ENCODE peak calls at places on chromosomes 11 and 22, in six cellular contexts. F is tibial nerve; T is CD8-positive, alpha-beta memory T cell; U is GM23248; D is thoracic aorta; S is cardiac fibroblast. K is an unnamed sample.

GRCh38 chr11:44246726-44247125 is 63.2 kb downstream of the ALX4 start:
- DNase-seq in D (no peak), T (no peak), F (no peak), S (peak; percentile 81), U (peak; percentile 53), K (peak; percentile 54)

GRCh38 chr11:7353100-7353499 is 101.4 kb downstream of the SYT9 start:
- DNase-seq in F (no peak), T (no peak), D (no peak), U (peak; percentile 64), S (peak; percentile 30), K (no peak)

GRCh38 chr11:71215372-71215965 is 36.9 kb downstream of the SHANK2 start:
- DNase-seq in T (no peak), D (no peak), F (no peak), U (no peak), S (no peak), K (no peak)

GRCh38 chr11:126371595-126371994 is 16.1 kb downstream of the ST3GAL4 start:
- DNase-seq in S (no peak), F (no peak), U (no peak), D (no peak), T (no peak), K (no peak)

GRCh38 chr11:83127309-83127636 is 29.7 kb upstream of the PCF11 start:
- DNase-seq in T (no peak), D (no peak), S (no peak), U (peak; percentile 36), F (no peak), K (no peak)

GRCh38 chr11:132886335-132886734 is 646.0 kb downstream of the OPCML start:
- DNase-seq in D (no peak), U (peak; percentile 80), F (no peak), S (peak; percentile 52), T (no peak), K (peak; percentile 38)

GRCh38 chr11:17791144-17791543 is 56.6 kb downstream of the KCNC1 start:
- DNase-seq in F (no peak), S (no peak), U (no peak), T (no peak), D (no peak), K (no peak)

GRCh38 chr22:27775087-27775697 is 26.4 kb downstream of the MN1 start:
- DNase-seq in T (no peak), D (no peak), S (peak; percentile 43), U (peak; percentile 75), F (no peak), K (no peak)

GRCh38 chr11:131584694-131585592 is 214.5 kb downstream of the NTM start:
- DNase-seq in D (no peak), U (no peak), S (no peak), F (no peak), T (no peak), K (no peak)

GRCh38 chr11:66696186-66696585 is 18.5 kb upstream of the RBM4B start:
- DNase-seq in F (no peak), S (no peak), T (no peak), D (no peak), U (no peak), K (no peak)

GRCh38 chr22:38776086-38776485 is 17.9 kb downstream of the DNAL4 start:
- DNase-seq in U (no peak), T (no peak), D (no peak), F (no peak), S (no peak), K (no peak)

GRCh38 chr22:46027219-46028068 is 50.5 kb upstream of the WNT7B start:
- DNase-seq in U (peak; percentile 64), F (peak; percentile 40), S (no peak), D (no peak), T (peak; percentile 44), K (no peak)

GRCh38 chr22:45777852-45778172 is 106.2 kb downstream of the ATXN10 start:
- DNase-seq in S (no peak), D (no peak), F (no peak), T (no peak), U (no peak), K (no peak)

GRCh38 chr22:26556904-26557303 is 33.0 kb downstream of the TPST2 start:
- DNase-seq in T (no peak), F (no peak), S (no peak), D (no peak), U (no peak), K (no peak)

GRCh38 chr11:127017482-127017881 is 16.9 kb upstream of the KIRREL3 start:
- DNase-seq in T (no peak), U (peak; percentile 90), D (no peak), S (peak; percentile 14), F (no peak), K (no peak)

GRCh38 chr11:83403990-83404389 is 117.8 kb upstream of the CCDC90B start:
- DNase-seq in T (no peak), F (no peak), D (no peak), U (no peak), S (no peak), K (no peak)

GRCh38 chr11:92226331-92227232 is 2.0 kb downstream of the FAT3 start:
- DNase-seq in D (no peak), S (no peak), T (no peak), F (no peak), U (peak; percentile 55), K (no peak)

GRCh38 chr11:113446938-113447337 is 28.3 kb downstream of the DRD2 start:
- DNase-seq in F (no peak), U (no peak), S (no peak), T (no peak), D (no peak), K (no peak)

GRCh38 chr11:75583710-75584658 is 21.9 kb downstream of the SERPINH1 start:
- DNase-seq in S (peak; percentile 79), D (no peak), U (peak; percentile 74), T (no peak), F (peak; percentile 47), K (no peak)

GRCh38 chr11:68164437-68164836 is 43.2 kb upstream of the CHKA start:
- DNase-seq in T (no peak), D (no peak), F (no peak), U (peak; percentile 76), S (no peak), K (no peak)

GRCh38 chr11:46659908-46660307 is 40.5 kb downstream of the ARHGAP1 start:
- DNase-seq in F (peak; percentile 61), S (peak; percentile 81), D (no peak), T (no peak), U (peak; percentile 83), K (peak; percentile 84)

GRCh38 chr11:12121504-12121903 is 11.1 kb downstream of the MICAL2 start:
- DNase-seq in U (no peak), F (no peak), T (no peak), S (no peak), D (no peak), K (no peak)

GRCh38 chr11:40338739-40339138 is 1120.7 kb downstream of the LRRC4C start:
- DNase-seq in D (no peak), S (peak; percentile 20), T (no peak), U (peak; percentile 38), F (no peak), K (peak; percentile 21)

GRCh38 chr11:126499124-126499752 is 143.8 kb downstream of the ST3GAL4 start:
- DNase-seq in S (no peak), U (no peak), F (no peak), T (no peak), D (no peak), K (no peak)

GRCh38 chr22:27296091-27296675 is 505.4 kb downstream of the MN1 start:
- DNase-seq in U (no peak), T (no peak), S (no peak), F (no peak), D (no peak), K (no peak)

GRCh38 chr11:49208006-49208721 is at the start of gene FOLH1:
- DNase-seq in T (no peak), D (no peak), U (peak; percentile 24), S (peak; percentile 18), F (no peak), K (no peak)
- H3K4me3 ChIP-seq in T (no peak within 1 kb of the TSS), D (peak within 1 kb of the TSS; percentile 73), U (peak within 1 kb of the TSS; percentile 68), S (peak within 1 kb of the TSS; percentile 26), F (peak within 1 kb of the TSS; percentile 25), K (no peak within 1 kb of the TSS)

GRCh38 chr11:70019576-70020011 is 58.5 kb upstream of the ANO1 start:
- DNase-seq in D (no peak), U (peak; percentile 83), S (peak; percentile 35), F (no peak), T (no peak), K (no peak)
- H3K4me3 ChIP-seq in D (no peak overlapping the region), U (no peak overlapping the region), S (no peak overlapping the region), F (no peak overlapping the region), T (no peak overlapping the region), K (no peak overlapping the region)

GRCh38 chr11:61689164-61689496 is 8.9 kb downstream of the DAGLA start:
- DNase-seq in U (no peak), F (no peak), T (no peak), S (no peak), D (no peak), K (no peak)
- H3K4me3 ChIP-seq in U (peak overlapping the region; percentile 55), F (no peak overlapping the region), T (no peak overlapping the region), S (no peak overlapping the region), D (no peak overlapping the region), K (no peak overlapping the region)

DNA sequence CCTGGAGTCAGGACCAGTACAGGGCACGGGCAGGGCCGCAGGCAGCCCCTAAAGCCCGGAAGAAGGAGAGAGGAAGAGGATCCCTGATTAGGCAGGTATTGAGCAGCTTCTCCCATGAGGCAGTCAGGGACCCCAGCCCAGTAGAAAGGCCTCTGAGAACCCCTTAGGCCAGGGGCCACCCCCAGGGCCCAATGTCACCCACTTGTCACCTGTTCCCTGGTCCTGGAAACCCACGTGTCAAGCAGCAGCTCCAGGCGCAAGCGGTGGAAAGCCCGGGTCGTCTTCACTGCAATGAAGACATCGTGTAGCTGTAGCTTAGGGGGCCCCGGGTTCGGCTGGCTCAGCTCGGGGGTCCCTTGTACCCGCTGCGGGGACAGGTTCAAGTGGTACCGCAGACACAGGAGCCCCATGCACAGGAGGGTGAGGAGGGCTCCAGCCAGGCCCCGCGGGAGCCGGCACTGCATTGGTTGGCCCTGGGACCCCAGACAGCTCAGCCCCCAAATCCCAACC is 415 bp downstream of the MFNG start:
- DNase-seq in U (no peak), S (no peak), T (no peak), D (no peak), F (no peak), K (no peak)
- H3K4me3 ChIP-seq in U (no peak overlapping the region), S (no peak overlapping the region), T (peak overlapping the region; percentile 95), D (peak overlapping the region; percentile 63), F (peak overlapping the region; percentile 29), K (no peak overlapping the region)